ENCODE peak calls at places on chromosome 10, in six cellular contexts. M is AG10803, N is lower lobe of right lung, V is PC-3, R is mucosa of descending colon, P is aorta. Q is an unnamed sample.

GRCh38 chr10:101351477-101351876 is 2.5 kb upstream of the BTRC start:
- DNase-seq in P (no peak), N (no peak), V (no peak), M (no peak), R (no peak), Q (no peak)

GRCh38 chr10:35372329-35372728 is 36.0 kb downstream of the CCNY start:
- DNase-seq in V (peak), P (no peak), R (no peak), N (peak), M (peak), Q (no peak)

GRCh38 chr10:5531558-5532230 is 6.9 kb downstream of the CALML3 start:
- DNase-seq in M (no peak), N (no peak), V (no peak), R (no peak), P (peak), Q (no peak)

GRCh38 chr10:131750973-131751826 is 149.6 kb upstream of the PPP2R2D start:
- DNase-seq in R (no peak), V (no peak), N (no peak), M (no peak), P (peak), Q (no peak)

GRCh38 chr10:15369642-15370211 is 1.4 kb downstream of the FAM171A1 start:
- DNase-seq in R (peak), N (no peak), P (no peak), V (no peak), M (no peak), Q (no peak)

GRCh38 chr10:82037076-82037475 is 162.1 kb downstream of the NRG3 start:
- DNase-seq in N (no peak), P (peak), R (no peak), M (no peak), V (no peak), Q (no peak)

GRCh38 chr10:96334888-96335526 is 23.8 kb downstream of the OPALIN start:
- DNase-seq in N (no peak), V (peak), R (peak), M (peak), P (no peak), Q (peak)

GRCh38 chr10:48737866-48738265 is 53.2 kb downstream of the WDFY4 start:
- DNase-seq in V (no peak), R (no peak), M (no peak), N (no peak), P (no peak), Q (no peak)

GRCh38 chr10:4780782-4781181 is 45.2 kb upstream of the AKR1E2 start:
- DNase-seq in N (no peak), P (no peak), V (no peak), M (peak), R (no peak), Q (no peak)

GRCh38 chr10:1036341-1036791 is 10.7 kb upstream of the IDI2 start:
- DNase-seq in M (no peak), R (no peak), P (no peak), V (peak), N (no peak), Q (no peak)

GRCh38 chr10:88187472-88187871 is 324.0 kb downstream of the PTEN start:
- DNase-seq in N (no peak), M (no peak), R (no peak), P (no peak), V (no peak), Q (no peak)

GRCh38 chr10:103668351-103669242 is 175.1 kb downstream of the NEURL1 start:
- DNase-seq in V (no peak), M (peak), N (peak), R (peak), P (peak), Q (no peak)

GRCh38 chr10:23448802-23449570 is 10.1 kb downstream of the OTUD1 start:
- DNase-seq in V (no peak), R (no peak), M (peak), N (no peak), P (no peak), Q (no peak)

GRCh38 chr10:1344846-1345245 is 288.7 kb downstream of the WDR37 start:
- DNase-seq in P (no peak), R (no peak), M (no peak), N (no peak), V (no peak), Q (no peak)

GRCh38 chr10:60827791-60828488 is 49.7 kb downstream of the CDK1 start:
- DNase-seq in P (no peak), V (peak), N (no peak), M (peak), R (no peak), Q (no peak)

GRCh38 chr10:71293446-71294090 is 25.5 kb upstream of the SLC29A3 start:
- DNase-seq in P (no peak), N (peak), V (no peak), M (no peak), R (peak), Q (no peak)

GRCh38 chr10:43108951-43109350 is 29.3 kb upstream of the CSGALNACT2 start:
- DNase-seq in M (no peak), R (no peak), N (no peak), V (no peak), P (no peak), Q (no peak)

GRCh38 chr10:33071857-33072256 is 113.8 kb upstream of the ITGB1 start:
- DNase-seq in P (no peak), V (peak), M (no peak), R (no peak), N (no peak), Q (no peak)

GRCh38 chr10:71472912-71473311 is 76.2 kb downstream of the CDH23 start:
- DNase-seq in R (no peak), P (peak), N (no peak), M (no peak), V (no peak), Q (no peak)

GRCh38 chr10:119981826-119982225 is 89.3 kb downstream of the SEC23IP start:
- DNase-seq in P (no peak), N (no peak), V (peak), R (no peak), M (no peak), Q (no peak)

GRCh38 chr10:33878238-33878637 is 543.8 kb upstream of the NRP1 start:
- DNase-seq in P (no peak), R (no peak), N (no peak), M (no peak), V (no peak), Q (no peak)

GRCh38 chr10:81905161-81905560 is 30.2 kb downstream of the NRG3 start:
- DNase-seq in M (no peak), P (no peak), N (no peak), V (no peak), R (no peak), Q (no peak)

DNA sequence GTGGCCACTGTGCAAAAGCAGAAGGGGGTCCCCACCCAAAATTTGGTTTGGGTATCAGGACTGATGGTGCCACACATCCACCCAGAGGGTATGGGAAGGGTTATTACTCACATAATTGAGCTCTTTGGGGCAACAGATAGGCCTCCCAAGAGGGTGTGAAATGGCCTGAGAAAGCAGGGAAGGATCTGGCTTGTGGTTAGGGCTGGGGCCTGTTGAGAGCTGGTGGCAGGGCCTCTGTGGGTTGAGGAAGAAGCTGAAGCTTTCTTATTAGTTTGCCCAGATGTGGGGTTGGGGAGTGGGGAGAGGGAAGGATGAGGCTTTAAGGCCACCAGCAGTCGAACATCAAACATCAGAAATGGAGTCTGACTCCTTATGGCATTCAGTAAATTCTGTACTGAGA is 18.3 kb upstream of the MKI67 start:
- DNase-seq in M (no peak), P (no peak), N (no peak), R (no peak), V (no peak), Q (no peak)
- H3K4me3 ChIP-seq in M (no peak), P (no peak), N (no peak), R (no peak), V (no peak), Q (no peak)

DNA sequence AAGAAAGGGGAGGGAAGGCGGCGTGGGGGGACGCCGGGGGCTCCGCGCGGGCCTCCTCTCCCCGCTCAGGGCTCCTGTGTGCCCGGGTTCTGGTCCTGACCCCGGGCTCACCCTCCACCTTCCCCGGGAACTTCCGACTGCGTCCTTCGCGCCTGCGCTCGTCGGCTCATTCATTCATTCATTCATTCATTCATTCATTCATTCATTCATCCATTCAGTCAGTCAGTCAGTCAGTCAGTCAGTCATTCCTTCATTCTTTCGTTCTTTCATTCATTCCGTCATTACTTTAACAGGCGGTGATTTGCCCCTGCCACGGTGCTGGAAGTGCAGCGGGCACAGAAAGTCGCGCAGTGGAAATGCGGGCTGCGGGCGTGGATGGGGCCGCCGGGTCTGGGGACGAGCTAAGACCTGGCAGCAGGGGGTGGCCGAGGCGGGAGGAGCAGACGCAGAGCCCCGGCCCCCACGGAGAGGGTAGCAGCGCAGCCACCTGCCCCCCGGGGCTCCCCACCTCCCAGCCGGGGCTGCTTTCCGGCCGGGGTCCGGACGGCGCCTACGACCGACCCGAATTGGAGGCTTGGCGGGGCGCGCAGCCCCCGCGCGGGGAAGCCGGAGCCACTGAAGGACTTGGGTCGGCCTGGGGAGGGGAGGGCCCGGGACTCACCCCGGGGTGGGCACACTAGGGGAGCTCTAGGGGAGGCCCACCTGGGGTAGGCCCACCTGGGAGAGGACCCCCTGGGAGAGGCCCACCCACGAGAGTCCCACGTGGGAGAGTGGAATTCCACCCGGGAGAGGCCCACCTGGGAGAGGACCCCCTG is 577 bp upstream of the CFAP46 start:
- DNase-seq in R (no peak), M (no peak), P (peak), N (no peak), V (no peak), Q (no peak)
- H3K4me3 ChIP-seq in R (no peak), M (peak), P (no peak), N (peak), V (no peak), Q (peak)

DNA sequence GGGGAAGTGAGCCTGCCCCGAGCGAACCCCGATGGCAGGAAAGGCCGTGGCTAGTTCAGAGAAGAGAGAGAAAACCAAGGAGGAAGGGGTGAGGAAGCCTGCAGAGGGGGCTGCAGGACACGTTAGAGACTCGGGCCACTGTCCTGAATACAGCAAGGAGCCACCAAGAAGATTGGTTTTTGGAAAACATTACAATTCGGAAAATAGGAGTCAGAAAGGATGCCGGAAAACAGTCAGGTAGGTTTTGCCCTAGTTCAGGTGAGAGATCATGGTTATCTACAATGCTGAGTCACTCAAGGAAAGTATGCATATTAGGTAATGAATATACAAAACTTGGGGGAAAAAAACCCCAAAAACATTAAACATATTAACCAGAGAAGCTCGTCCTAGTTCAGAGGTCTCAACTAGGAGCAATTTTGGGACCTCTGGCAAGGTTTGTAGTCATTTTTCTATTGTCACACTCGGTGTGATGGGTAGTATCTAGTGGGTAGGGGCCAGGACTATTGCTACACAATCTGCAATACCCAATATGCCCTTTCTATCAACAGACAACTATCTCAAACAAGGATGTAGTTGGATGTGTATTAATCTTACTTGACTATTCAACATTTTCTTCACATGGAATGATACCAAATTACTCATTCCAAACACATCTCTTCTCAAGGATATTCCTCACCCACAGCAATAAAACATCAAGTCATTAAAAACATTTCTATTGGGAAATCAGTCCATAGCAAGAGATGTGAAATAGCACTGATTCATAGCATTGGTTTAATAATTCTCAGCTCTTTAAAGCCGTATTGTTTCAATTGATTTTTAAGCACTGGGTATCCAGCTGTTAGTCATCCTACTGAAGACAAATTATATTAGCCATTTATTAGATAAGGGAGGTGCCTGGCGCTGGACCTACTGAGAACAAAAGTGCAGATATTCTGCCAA is 74.4 kb upstream of the RSU1 start:
- DNase-seq in P (peak), V (peak), R (peak), M (peak), N (peak), Q (no peak)
- H3K4me3 ChIP-seq in P (no peak), V (no peak), R (no peak), M (no peak), N (peak), Q (no peak)

GRCh38 chr10:61963669-61964058 is 62.2 kb downstream of the ARID5B start:
- DNase-seq in R (no peak), P (no peak), V (no peak), M (no peak), N (no peak), Q (no peak)

GRCh38 chr10:61964949-61965693 is 63.6 kb downstream of the ARID5B start:
- DNase-seq in R (no peak), N (no peak), P (no peak), M (no peak), V (no peak), Q (no peak)

GRCh38 chr10:61965694-61966284 is 64.3 kb downstream of the ARID5B start:
- DNase-seq in R (no peak), M (no peak), N (no peak), V (no peak), P (no peak), Q (no peak)

GRCh38 chr10:61961278-61961677 is 59.8 kb downstream of the ARID5B start:
- DNase-seq in R (no peak), M (no peak), V (no peak), P (no peak), N (no peak), Q (no peak)

DNA sequence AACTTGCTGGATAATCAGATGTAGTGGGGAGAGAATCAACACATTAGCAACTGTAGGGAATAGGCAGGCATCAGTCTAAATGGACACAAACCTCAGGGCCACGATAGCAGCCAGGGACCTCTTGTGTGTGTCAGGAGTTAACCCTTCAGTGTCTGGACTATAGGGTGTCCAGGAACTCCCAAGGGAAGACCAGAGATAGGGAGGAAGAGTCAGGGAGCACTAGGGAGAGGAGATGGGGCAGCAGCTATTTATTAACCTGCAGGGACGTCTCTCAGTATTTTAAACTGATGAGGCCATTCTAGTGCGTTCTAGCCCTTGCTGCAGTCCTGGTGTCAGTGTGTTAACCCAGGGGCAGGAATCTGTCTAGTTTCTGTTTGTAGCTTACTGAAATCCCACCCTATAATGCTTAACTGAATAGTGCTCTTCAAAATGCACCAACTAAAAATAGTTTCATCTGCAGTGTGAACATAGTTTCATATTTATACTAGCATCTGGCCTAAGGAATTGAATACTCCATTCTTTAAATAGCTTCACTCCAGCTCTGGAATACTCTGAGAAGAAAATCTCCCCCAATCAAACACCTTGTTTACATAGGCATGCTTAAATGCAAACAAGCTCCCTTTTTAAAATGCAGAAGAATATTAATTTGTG is 62.7 kb downstream of the ARID5B start:
- DNase-seq in R (no peak), N (no peak), V (no peak), P (no peak), M (no peak), Q (no peak)
- H3K4me3 ChIP-seq in R (no peak), N (no peak), V (no peak), P (no peak), M (no peak), Q (no peak)

DNA sequence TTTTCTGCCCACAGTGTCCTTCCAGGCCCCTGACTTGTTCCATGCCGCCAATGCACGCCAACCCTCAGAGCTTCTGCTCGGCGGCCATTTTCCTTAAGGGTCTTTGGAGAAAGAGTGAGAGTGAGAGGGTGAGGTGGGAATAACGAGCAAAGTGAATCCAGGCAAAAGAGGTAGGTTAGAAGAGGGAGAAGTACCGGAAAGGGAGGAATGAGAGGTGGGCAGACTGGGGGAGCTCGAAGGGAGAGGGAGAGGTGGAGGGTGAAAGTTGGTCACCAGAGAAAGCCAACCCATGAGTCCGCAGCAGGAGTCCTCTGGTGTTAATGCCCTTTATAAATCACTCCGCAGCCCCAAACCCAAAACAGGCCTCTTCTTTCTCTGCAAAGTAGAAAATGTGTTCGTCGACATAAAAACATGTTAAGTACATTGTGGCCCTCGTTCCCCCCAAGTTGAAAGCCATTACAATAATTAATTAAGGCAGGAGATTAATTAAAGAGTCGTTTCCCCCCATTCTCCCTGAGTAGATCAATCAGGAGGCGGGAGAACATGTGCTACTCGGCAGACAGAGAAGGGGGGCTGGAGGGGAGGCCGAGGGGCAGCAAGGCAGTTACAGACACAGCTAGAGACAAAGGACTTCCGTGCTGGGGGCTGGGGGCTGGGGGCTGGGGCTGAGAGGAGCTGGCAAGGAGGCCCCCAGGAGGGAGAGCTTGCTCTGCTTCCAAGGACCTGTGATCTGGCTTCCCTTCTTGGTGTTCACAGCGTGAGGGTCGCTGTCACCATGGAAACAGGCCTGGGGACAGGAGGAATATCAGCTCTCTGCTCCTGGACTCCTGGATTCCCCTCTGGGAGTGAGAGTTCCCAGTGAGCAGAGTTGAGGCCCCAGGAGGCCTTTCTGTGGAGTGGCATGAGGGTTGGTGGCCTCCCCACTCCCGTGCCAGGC is 16.0 kb downstream of the FAM241B start:
- DNase-seq in N (no peak), V (no peak), P (no peak), R (no peak), M (no peak), Q (no peak)
- H3K4me3 ChIP-seq in N (no peak), V (no peak), P (no peak), R (no peak), M (no peak), Q (no peak)

GRCh38 chr10:116621476-116621875 is 723 bp downstream of the PNLIPRP2 start:
- DNase-seq in N (no peak), M (no peak), P (no peak), R (no peak), V (no peak), Q (no peak)
- H3K4me3 ChIP-seq in N (no peak), M (no peak), P (no peak), R (no peak), V (no peak), Q (no peak)

DNA sequence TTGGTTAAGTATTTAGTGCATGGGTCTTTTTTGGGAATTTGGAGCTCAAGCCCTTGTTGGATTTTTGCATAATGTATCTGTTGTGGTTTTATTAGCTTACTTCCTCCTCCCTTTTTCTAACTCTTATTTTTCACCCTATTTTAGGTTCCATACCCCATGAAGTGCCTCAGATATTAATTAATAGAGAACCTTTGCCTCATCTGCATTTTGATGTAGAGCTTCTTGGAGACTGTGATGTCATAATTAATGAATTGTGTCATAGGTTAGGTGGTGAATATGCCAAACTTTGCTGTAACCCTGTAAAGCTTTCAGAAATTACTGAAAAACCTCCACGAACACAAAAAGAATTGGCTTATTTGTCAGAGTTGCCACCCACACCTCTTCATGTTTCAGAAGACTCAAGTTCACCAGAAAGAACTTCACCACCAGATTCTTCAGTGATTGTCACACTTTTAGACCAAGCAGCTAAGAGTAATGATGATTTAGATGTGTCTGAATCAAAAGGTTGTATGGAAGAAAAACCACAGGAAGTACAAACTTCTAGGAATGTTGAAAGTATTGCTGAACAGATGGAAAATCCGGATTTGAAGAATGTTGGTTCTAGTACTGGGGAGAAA is 28.0 kb downstream of the SIRT1 start:
- DNase-seq in R (no peak), V (no peak), P (no peak), M (peak), N (no peak), Q (no peak)
- H3K4me3 ChIP-seq in R (no peak), V (no peak), P (no peak), M (no peak), N (no peak), Q (no peak)

GRCh38 chr10:36375107-36375506 is 733.0 kb upstream of the FZD8 start:
- DNase-seq in V (peak), M (no peak), N (no peak), R (no peak), P (no peak), Q (no peak)
- H3K4me3 ChIP-seq in V (no peak), M (no peak), N (no peak), R (no peak), P (no peak), Q (no peak)

GRCh38 chr10:123995082-123995460 is 98.3 kb downstream of the CHST15 start:
- DNase-seq in V (no peak), N (peak), P (no peak), R (peak), M (no peak), Q (no peak)
- H3K4me3 ChIP-seq in V (peak), N (peak), P (no peak), R (no peak), M (peak), Q (peak)

Q was measured in HFF-Myc.